ENCODE peak calls at places on chromosomes 2 and 18, in eight cellular contexts. One of them, this sample, is unnamed.

GRCh38 chr2:37895135-37895534 is 30.0 kb upstream of the RMDN2 start:
- DNase-seq in PC-9: no peak
- DNase-seq in NCI-H446: no peak
- DNase-seq in stimulated activated CD4-positive, alpha-beta T cell treated with anti-CD3 and anti-CD28 coated beads, Interleukin-4, amount 100 ng/mL, for 24 hours: no peak
- DNase-seq in osteocyte: no peak
- DNase-seq in pancreas: no peak
- DNase-seq in smooth muscle cell of the brain vasculature: no peak
- DNase-seq in AG08395: no peak
- DNase-seq in this sample: no peak

GRCh38 chr2:159155315-159155714 is 131.2 kb downstream of the WDSUB1 start:
- DNase-seq in PC-9: peak
- DNase-seq in NCI-H446: no peak
- DNase-seq in stimulated activated CD4-positive, alpha-beta T cell treated with anti-CD3 and anti-CD28 coated beads, Interleukin-4, amount 100 ng/mL, for 24 hours: no peak
- DNase-seq in osteocyte: no peak
- DNase-seq in pancreas: peak
- DNase-seq in smooth muscle cell of the brain vasculature: no peak
- DNase-seq in AG08395: no peak
- DNase-seq in this sample: no peak

GRCh38 chr18:58639751-58640427 is 11.0 kb upstream of the ALPK2 start:
- DNase-seq in PC-9: peak
- DNase-seq in NCI-H446: no peak
- DNase-seq in stimulated activated CD4-positive, alpha-beta T cell treated with anti-CD3 and anti-CD28 coated beads, Interleukin-4, amount 100 ng/mL, for 24 hours: no peak
- DNase-seq in osteocyte: no peak
- DNase-seq in pancreas: no peak
- DNase-seq in smooth muscle cell of the brain vasculature: no peak
- DNase-seq in AG08395: peak
- DNase-seq in this sample: no peak

GRCh38 chr2:54569745-54570296 is 113.7 kb downstream of the SPTBN1 start:
- DNase-seq in PC-9: no peak
- DNase-seq in NCI-H446: no peak
- DNase-seq in stimulated activated CD4-positive, alpha-beta T cell treated with anti-CD3 and anti-CD28 coated beads, Interleukin-4, amount 100 ng/mL, for 24 hours: no peak
- DNase-seq in osteocyte: no peak
- DNase-seq in pancreas: no peak
- DNase-seq in smooth muscle cell of the brain vasculature: no peak
- DNase-seq in AG08395: no peak
- DNase-seq in this sample: no peak

GRCh38 chr2:158997037-158997785 is 28.8 kb downstream of the TANC1 start:
- DNase-seq in PC-9: no peak
- DNase-seq in NCI-H446: no peak
- DNase-seq in stimulated activated CD4-positive, alpha-beta T cell treated with anti-CD3 and anti-CD28 coated beads, Interleukin-4, amount 100 ng/mL, for 24 hours: no peak
- DNase-seq in osteocyte: no peak
- DNase-seq in pancreas: no peak
- DNase-seq in smooth muscle cell of the brain vasculature: no peak
- DNase-seq in AG08395: no peak
- DNase-seq in this sample: no peak

GRCh38 chr18:12246849-12247808 is 7.0 kb upstream of the CIDEA start:
- DNase-seq in PC-9: no peak
- DNase-seq in NCI-H446: no peak
- DNase-seq in stimulated activated CD4-positive, alpha-beta T cell treated with anti-CD3 and anti-CD28 coated beads, Interleukin-4, amount 100 ng/mL, for 24 hours: no peak
- DNase-seq in osteocyte: peak
- DNase-seq in pancreas: no peak
- DNase-seq in smooth muscle cell of the brain vasculature: no peak
- DNase-seq in AG08395: no peak
- DNase-seq in this sample: no peak

GRCh38 chr18:56026505-56026904 is 438.5 kb upstream of the TCF4 start:
- DNase-seq in PC-9: no peak
- DNase-seq in NCI-H446: no peak
- DNase-seq in stimulated activated CD4-positive, alpha-beta T cell treated with anti-CD3 and anti-CD28 coated beads, Interleukin-4, amount 100 ng/mL, for 24 hours: no peak
- DNase-seq in osteocyte: no peak
- DNase-seq in pancreas: no peak
- DNase-seq in smooth muscle cell of the brain vasculature: peak
- DNase-seq in AG08395: no peak
- DNase-seq in this sample: no peak

GRCh38 chr18:66833646-66834045 is 229.8 kb upstream of the CDH19 start:
- DNase-seq in PC-9: no peak
- DNase-seq in NCI-H446: no peak
- DNase-seq in stimulated activated CD4-positive, alpha-beta T cell treated with anti-CD3 and anti-CD28 coated beads, Interleukin-4, amount 100 ng/mL, for 24 hours: no peak
- DNase-seq in osteocyte: no peak
- DNase-seq in pancreas: no peak
- DNase-seq in smooth muscle cell of the brain vasculature: no peak
- DNase-seq in AG08395: no peak
- DNase-seq in this sample: no peak

GRCh38 chr2:54504866-54505265 is 48.7 kb downstream of the SPTBN1 start:
- DNase-seq in PC-9: no peak
- DNase-seq in NCI-H446: no peak
- DNase-seq in stimulated activated CD4-positive, alpha-beta T cell treated with anti-CD3 and anti-CD28 coated beads, Interleukin-4, amount 100 ng/mL, for 24 hours: no peak
- DNase-seq in osteocyte: no peak
- DNase-seq in pancreas: no peak
- DNase-seq in smooth muscle cell of the brain vasculature: no peak
- DNase-seq in AG08395: peak
- DNase-seq in this sample: peak

GRCh38 chr2:202172439-202173191 is 65.8 kb downstream of the SUMO1 start:
- DNase-seq in PC-9: no peak
- DNase-seq in NCI-H446: no peak
- DNase-seq in stimulated activated CD4-positive, alpha-beta T cell treated with anti-CD3 and anti-CD28 coated beads, Interleukin-4, amount 100 ng/mL, for 24 hours: peak
- DNase-seq in osteocyte: no peak
- DNase-seq in pancreas: no peak
- DNase-seq in smooth muscle cell of the brain vasculature: no peak
- DNase-seq in AG08395: no peak
- DNase-seq in this sample: no peak

GRCh38 chr2:46495347-46496030 is 16.1 kb downstream of the TMEM247 start:
- DNase-seq in PC-9: no peak
- DNase-seq in NCI-H446: no peak
- DNase-seq in stimulated activated CD4-positive, alpha-beta T cell treated with anti-CD3 and anti-CD28 coated beads, Interleukin-4, amount 100 ng/mL, for 24 hours: no peak
- DNase-seq in osteocyte: no peak
- DNase-seq in pancreas: no peak
- DNase-seq in smooth muscle cell of the brain vasculature: no peak
- DNase-seq in AG08395: peak
- DNase-seq in this sample: no peak

GRCh38 chr2:212726403-212726802 is 187.8 kb upstream of the ERBB4 start:
- DNase-seq in PC-9: no peak
- DNase-seq in NCI-H446: no peak
- DNase-seq in stimulated activated CD4-positive, alpha-beta T cell treated with anti-CD3 and anti-CD28 coated beads, Interleukin-4, amount 100 ng/mL, for 24 hours: no peak
- DNase-seq in osteocyte: no peak
- DNase-seq in pancreas: no peak
- DNase-seq in smooth muscle cell of the brain vasculature: no peak
- DNase-seq in AG08395: no peak
- DNase-seq in this sample: no peak

GRCh38 chr2:109217362-109218086 is 88.5 kb downstream of the SH3RF3 start:
- DNase-seq in PC-9: no peak
- DNase-seq in NCI-H446: no peak
- DNase-seq in stimulated activated CD4-positive, alpha-beta T cell treated with anti-CD3 and anti-CD28 coated beads, Interleukin-4, amount 100 ng/mL, for 24 hours: no peak
- DNase-seq in osteocyte: no peak
- DNase-seq in pancreas: no peak
- DNase-seq in smooth muscle cell of the brain vasculature: no peak
- DNase-seq in AG08395: peak
- DNase-seq in this sample: peak

GRCh38 chr18:49510393-49511115 is 23.5 kb upstream of the C18orf32 start:
- DNase-seq in PC-9: no peak
- DNase-seq in NCI-H446: no peak
- DNase-seq in stimulated activated CD4-positive, alpha-beta T cell treated with anti-CD3 and anti-CD28 coated beads, Interleukin-4, amount 100 ng/mL, for 24 hours: peak
- DNase-seq in osteocyte: no peak
- DNase-seq in pancreas: peak
- DNase-seq in smooth muscle cell of the brain vasculature: no peak
- DNase-seq in AG08395: peak
- DNase-seq in this sample: no peak

GRCh38 chr18:34709104-34709503 is 994 bp upstream of the DTNA start:
- DNase-seq in PC-9: no peak
- DNase-seq in NCI-H446: no peak
- DNase-seq in stimulated activated CD4-positive, alpha-beta T cell treated with anti-CD3 and anti-CD28 coated beads, Interleukin-4, amount 100 ng/mL, for 24 hours: no peak
- DNase-seq in osteocyte: no peak
- DNase-seq in pancreas: no peak
- DNase-seq in smooth muscle cell of the brain vasculature: no peak
- DNase-seq in AG08395: peak
- DNase-seq in this sample: peak

GRCh38 chr2:241050624-241051577 is 51.2 kb downstream of the MTERF4 start:
- DNase-seq in PC-9: no peak
- DNase-seq in NCI-H446: no peak
- DNase-seq in stimulated activated CD4-positive, alpha-beta T cell treated with anti-CD3 and anti-CD28 coated beads, Interleukin-4, amount 100 ng/mL, for 24 hours: no peak
- DNase-seq in osteocyte: no peak
- DNase-seq in pancreas: peak
- DNase-seq in smooth muscle cell of the brain vasculature: no peak
- DNase-seq in AG08395: no peak
- DNase-seq in this sample: no peak

GRCh38 chr18:12998332-12999060 is 7.3 kb downstream of the CEP192 start:
- DNase-seq in PC-9: no peak
- DNase-seq in NCI-H446: no peak
- DNase-seq in stimulated activated CD4-positive, alpha-beta T cell treated with anti-CD3 and anti-CD28 coated beads, Interleukin-4, amount 100 ng/mL, for 24 hours: no peak
- DNase-seq in osteocyte: no peak
- DNase-seq in pancreas: no peak
- DNase-seq in smooth muscle cell of the brain vasculature: no peak
- DNase-seq in AG08395: no peak
- DNase-seq in this sample: no peak

GRCh38 chr2:18479901-18480369 is 80.5 kb downstream of the RDH14 start:
- DNase-seq in PC-9: no peak
- DNase-seq in NCI-H446: peak
- DNase-seq in stimulated activated CD4-positive, alpha-beta T cell treated with anti-CD3 and anti-CD28 coated beads, Interleukin-4, amount 100 ng/mL, for 24 hours: no peak
- DNase-seq in osteocyte: no peak
- DNase-seq in pancreas: no peak
- DNase-seq in smooth muscle cell of the brain vasculature: no peak
- DNase-seq in AG08395: peak
- DNase-seq in this sample: no peak

GRCh38 chr2:15654727-15655073 is 63.0 kb downstream of the DDX1 start:
- DNase-seq in PC-9: no peak
- DNase-seq in NCI-H446: no peak
- DNase-seq in stimulated activated CD4-positive, alpha-beta T cell treated with anti-CD3 and anti-CD28 coated beads, Interleukin-4, amount 100 ng/mL, for 24 hours: no peak
- DNase-seq in osteocyte: no peak
- DNase-seq in pancreas: no peak
- DNase-seq in smooth muscle cell of the brain vasculature: no peak
- DNase-seq in AG08395: no peak
- DNase-seq in this sample: no peak

GRCh38 chr2:148391324-148391723 is 253.2 kb upstream of the EPC2 start:
- DNase-seq in PC-9: peak
- DNase-seq in NCI-H446: no peak
- DNase-seq in stimulated activated CD4-positive, alpha-beta T cell treated with anti-CD3 and anti-CD28 coated beads, Interleukin-4, amount 100 ng/mL, for 24 hours: no peak
- DNase-seq in osteocyte: no peak
- DNase-seq in pancreas: no peak
- DNase-seq in smooth muscle cell of the brain vasculature: no peak
- DNase-seq in AG08395: peak
- DNase-seq in this sample: no peak

GRCh38 chr2:30981519-30981918 is 156.7 kb downstream of the GALNT14 start:
- DNase-seq in PC-9: no peak
- DNase-seq in NCI-H446: no peak
- DNase-seq in stimulated activated CD4-positive, alpha-beta T cell treated with anti-CD3 and anti-CD28 coated beads, Interleukin-4, amount 100 ng/mL, for 24 hours: no peak
- DNase-seq in osteocyte: no peak
- DNase-seq in pancreas: no peak
- DNase-seq in smooth muscle cell of the brain vasculature: no peak
- DNase-seq in AG08395: no peak
- DNase-seq in this sample: no peak

GRCh38 chr2:189018636-189019035 is 44.5 kb downstream of the COL3A1 start:
- DNase-seq in PC-9: no peak
- DNase-seq in NCI-H446: no peak
- DNase-seq in stimulated activated CD4-positive, alpha-beta T cell treated with anti-CD3 and anti-CD28 coated beads, Interleukin-4, amount 100 ng/mL, for 24 hours: no peak
- DNase-seq in osteocyte: no peak
- DNase-seq in pancreas: no peak
- DNase-seq in smooth muscle cell of the brain vasculature: no peak
- DNase-seq in AG08395: no peak
- DNase-seq in this sample: no peak

GRCh38 chr18:22422909-22423548 is 5.3 kb upstream of the CTAGE1 start:
- DNase-seq in PC-9: no peak
- DNase-seq in NCI-H446: no peak
- DNase-seq in stimulated activated CD4-positive, alpha-beta T cell treated with anti-CD3 and anti-CD28 coated beads, Interleukin-4, amount 100 ng/mL, for 24 hours: no peak
- DNase-seq in osteocyte: no peak
- DNase-seq in pancreas: peak
- DNase-seq in smooth muscle cell of the brain vasculature: no peak
- DNase-seq in AG08395: peak
- DNase-seq in this sample: no peak

GRCh38 chr2:182668671-182669070 is 47.4 kb upstream of the DNAJC10 start:
- DNase-seq in PC-9: peak
- DNase-seq in NCI-H446: no peak
- DNase-seq in stimulated activated CD4-positive, alpha-beta T cell treated with anti-CD3 and anti-CD28 coated beads, Interleukin-4, amount 100 ng/mL, for 24 hours: no peak
- DNase-seq in osteocyte: no peak
- DNase-seq in pancreas: peak
- DNase-seq in smooth muscle cell of the brain vasculature: peak
- DNase-seq in AG08395: no peak
- DNase-seq in this sample: no peak